ENCODE peak calls at places on chromosomes 11 and 22, in seven cellular contexts. T is HCT116; P is aorta; G is CD4-positive, alpha-beta memory T cell; B is fibroblast of lung; N is kidney; O is psoas muscle. D is an unnamed sample.

GRCh38 chr11:126834573-126834972 is 166.0 kb downstream of the KIRREL3 start:
- DNase-seq in B (no peak), G (no peak), N (no peak), T (no peak), P (no peak), O (no peak), D (no peak)

GRCh38 chr22:47111626-47112373 is 349.4 kb downstream of the TBC1D22A start:
- DNase-seq in P (peak; percentile 32), O (no peak), N (no peak), T (no peak), B (no peak), G (no peak), D (no peak)

GRCh38 chr11:44033411-44033850 is 14.3 kb upstream of the ACCSL start:
- DNase-seq in B (no peak), T (no peak), P (no peak), O (no peak), N (no peak), G (no peak), D (no peak)

GRCh38 chr22:49321477-49322055 is 506.1 kb downstream of the BRD1 start:
- DNase-seq in B (no peak), N (peak; percentile 57), P (no peak), T (no peak), G (no peak), O (no peak), D (no peak)

GRCh38 chr11:61516675-61517516 is 8.3 kb downstream of the LRRC10B start:
- DNase-seq in P (no peak), G (no peak), O (peak; percentile 40), B (peak; percentile 14), T (no peak), N (no peak), D (no peak)

GRCh38 chr11:122165972-122166371 is 50.0 kb upstream of the BLID start:
- DNase-seq in G (no peak), O (no peak), B (no peak), N (no peak), P (no peak), T (no peak), D (no peak)

GRCh38 chr11:84963240-84963639 is 663.9 kb downstream of the DLG2 start:
- DNase-seq in T (no peak), O (no peak), P (no peak), B (peak; percentile 36), N (no peak), G (no peak), D (no peak)

GRCh38 chr11:36744375-36745168 is 146.5 kb upstream of the RAG2 start:
- DNase-seq in O (peak; percentile 68), P (peak; percentile 88), N (peak; percentile 72), B (peak; percentile 51), G (peak; percentile 46), T (peak; percentile 46), D (peak; percentile 30)

GRCh38 chr22:44137415-44137814 is 43.3 kb upstream of the PARVG start:
- DNase-seq in P (no peak), O (no peak), N (peak; percentile 50), T (no peak), G (no peak), B (no peak), D (no peak)

GRCh38 chr22:21975854-21976345 is 6.7 kb downstream of the TOP3B start:
- DNase-seq in P (no peak), T (no peak), O (no peak), G (no peak), B (no peak), N (no peak), D (no peak)

GRCh38 chr11:65417221-65417701 is 5.3 kb upstream of the NEAT1 start:
- DNase-seq in P (peak; percentile 73), O (no peak), N (peak; percentile 84), B (peak; percentile 12), T (no peak), G (no peak), D (no peak)

GRCh38 chr11:57157624-57158023 is 24.1 kb upstream of the LRRC55 start:
- DNase-seq in P (no peak), N (no peak), B (no peak), T (no peak), O (no peak), G (no peak), D (no peak)

GRCh38 chr22:40572976-40573375 is 63.5 kb downstream of the MRTFA start:
- DNase-seq in O (no peak), B (no peak), N (no peak), G (no peak), P (no peak), T (no peak), D (no peak)

GRCh38 chr11:76007179-76007578 is 192.2 kb downstream of the UVRAG start:
- DNase-seq in T (no peak), G (no peak), P (no peak), O (no peak), B (peak; percentile 86), N (no peak), D (no peak)

GRCh38 chr11:124841186-124841585 is 24.0 kb upstream of the ROBO3 start:
- DNase-seq in B (peak; percentile 28), G (no peak), N (no peak), P (no peak), T (no peak), O (no peak), D (peak; percentile 56)

GRCh38 chr11:77879218-77879617 is 58.3 kb downstream of the AAMDC start:
- DNase-seq in G (no peak), O (peak; percentile 79), T (no peak), N (no peak), B (peak; percentile 14), P (peak; percentile 59), D (no peak)

GRCh38 chr11:125263268-125263790 is 98.8 kb downstream of the PKNOX2 start:
- DNase-seq in G (no peak), T (no peak), P (peak; percentile 91), N (peak; percentile 95), O (peak; percentile 66), B (peak; percentile 100), D (peak; percentile 10)

GRCh38 chr11:85835263-85835662 is 19.9 kb upstream of the CCDC83 start:
- DNase-seq in B (no peak), P (no peak), T (no peak), N (no peak), O (no peak), G (no peak), D (no peak)

GRCh38 chr11:58006940-58007339 is 16.7 kb upstream of the OR9Q1 start:
- DNase-seq in N (no peak), O (no peak), B (peak; percentile 42), P (no peak), G (no peak), T (no peak), D (no peak)

GRCh38 chr11:36292311-36292722 is 3.1 kb upstream of the COMMD9 start:
- DNase-seq in B (peak; percentile 31), T (peak; percentile 26), N (no peak), P (no peak), O (no peak), G (no peak), D (no peak)

GRCh38 chr22:24578355-24579241 is 14.3 kb downstream of the LRRC75B start:
- DNase-seq in O (no peak), P (no peak), T (no peak), B (no peak), G (no peak), N (no peak), D (no peak)

DNA sequence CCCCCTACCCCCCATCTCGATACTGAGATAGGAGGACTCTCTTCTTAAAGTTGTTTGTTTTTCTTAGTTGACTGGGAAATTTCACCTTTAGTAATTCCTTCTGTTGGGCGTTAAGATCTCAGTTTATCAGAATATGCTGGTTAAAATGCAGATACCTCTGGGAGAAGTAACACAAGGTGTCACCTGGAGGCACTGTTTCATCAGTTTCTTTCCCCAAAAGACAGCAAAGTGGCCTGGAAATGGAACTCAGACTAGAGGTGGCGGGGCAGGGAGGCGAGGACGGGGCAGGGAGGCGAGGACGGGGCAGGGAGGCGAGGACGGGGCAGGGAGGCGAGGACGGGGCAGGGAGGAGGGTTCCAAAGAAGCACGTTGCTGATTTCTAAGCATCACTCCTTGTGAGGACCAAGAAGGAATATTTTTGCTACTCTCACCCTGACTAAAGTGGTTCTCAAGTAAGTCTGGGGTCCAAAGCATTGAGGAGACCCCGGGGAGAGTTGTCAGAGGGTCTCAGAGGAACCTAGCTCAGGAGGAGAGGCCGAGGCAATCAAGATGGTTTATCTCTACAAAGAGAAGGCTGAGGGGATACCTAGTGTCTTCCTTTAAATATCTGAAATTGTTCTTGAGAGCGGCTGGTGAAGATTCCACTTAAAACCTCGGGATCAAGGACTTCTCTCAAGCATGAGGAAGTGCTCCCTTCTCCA is 147.0 kb upstream of the B3GAT1 start:
- DNase-seq in N (peak; percentile 19), G (no peak), P (no peak), T (no peak), O (no peak), B (no peak), D (no peak)
- H3K27ac ChIP-seq in N (no peak overlapping the region), G (no peak overlapping the region), P (no peak overlapping the region), T (no peak overlapping the region), O (no peak overlapping the region), B (no peak overlapping the region), D (no peak overlapping the region)

GRCh38 chr11:35178067-35178805 is 39.3 kb downstream of the CD44 start:
- DNase-seq in N (no peak), P (no peak), G (no peak), T (no peak), O (no peak), B (no peak), D (no peak)

GRCh38 chr11:35180311-35181233 is 41.6 kb downstream of the CD44 start:
- DNase-seq in O (no peak), B (peak; percentile 82), T (no peak), P (no peak), G (peak; percentile 36), N (no peak), D (no peak)

GRCh38 chr11:35179466-35180135 is 40.6 kb downstream of the CD44 start:
- DNase-seq in O (no peak), P (no peak), T (no peak), G (no peak), N (no peak), B (peak; percentile 71), D (no peak)

GRCh38 chr11:35177370-35177769 is 38.4 kb downstream of the CD44 start:
- DNase-seq in G (peak; percentile 61), P (no peak), O (no peak), N (no peak), B (peak; percentile 88), T (no peak), D (no peak)

DNA sequence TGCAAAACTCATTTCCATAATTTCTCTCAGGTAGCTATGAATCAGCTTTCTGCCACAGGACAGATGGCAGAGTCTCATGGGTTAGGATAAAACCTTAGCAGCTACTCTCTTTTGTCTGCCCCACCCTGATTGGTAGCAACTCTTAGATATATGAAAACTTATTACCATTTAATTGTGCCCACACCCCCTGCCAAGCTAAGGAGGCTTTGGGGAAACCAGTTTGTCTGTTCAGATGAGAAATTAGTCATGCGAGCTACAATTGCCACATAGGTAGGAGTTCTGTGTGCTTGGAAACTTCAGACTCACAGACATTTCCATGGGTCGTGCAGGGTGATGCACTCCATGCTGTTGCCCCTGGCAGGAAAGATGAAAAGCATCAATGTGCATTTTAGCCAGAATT is 39.9 kb downstream of the CD44 start:
- DNase-seq in N (no peak), P (no peak), O (no peak), T (no peak), B (peak; percentile 35), G (peak; percentile 62), D (no peak)
- H3K27ac ChIP-seq in N (no peak overlapping the region), P (no peak overlapping the region), O (no peak overlapping the region), T (peak overlapping the region; percentile 44), B (peak overlapping the region; percentile 35), G (peak overlapping the region; percentile 44), D (peak overlapping the region; percentile 63)

GRCh38 chr22:18031670-18032454 is 7.5 kb upstream of the MICAL3 start:
- DNase-seq in T (peak; percentile 82), O (peak; percentile 63), B (peak; percentile 96), P (peak; percentile 76), N (peak; percentile 88), G (no peak), D (peak; percentile 90)
- H3K27ac ChIP-seq in T (peak overlapping the region; percentile 82), O (peak overlapping the region; percentile 79), B (peak overlapping the region; percentile 77), P (no peak overlapping the region), N (no peak overlapping the region), G (no peak overlapping the region), D (peak overlapping the region; percentile 91)

GRCh38 chr11:132501356-132501755 is 1030.9 kb downstream of the OPCML start:
- DNase-seq in O (no peak), B (no peak), T (no peak), N (no peak), G (no peak), P (no peak), D (no peak)
- H3K27ac ChIP-seq in O (no peak overlapping the region), B (no peak overlapping the region), T (no peak overlapping the region), N (no peak overlapping the region), G (no peak overlapping the region), P (no peak overlapping the region), D (no peak overlapping the region)